ENCODE peak calls at places on chromosome 9, in seven cellular contexts. F, I, V, O, X, S and G are unnamed samples. For H3K27me3, the result is how much of the 10 kb centered on the place peaks cover.

GRCh38 chr9:18485691-18486090 is 11.7 kb downstream of the ADAMTSL1 start:
- ATAC-seq in I (no peak), O (no peak), F (no peak), S (no peak), V (no peak), X (no peak), G (no peak)

GRCh38 chr9:89372979-89373378 is 54.7 kb downstream of the SECISBP2 start:
- ATAC-seq in S (no peak), V (no peak), X (no peak), F (no peak), O (peak), I (peak), G (no peak)

GRCh38 chr9:93397664-93398381 is 53.7 kb upstream of the FAM120A start:
- ATAC-seq in S (no peak), F (no peak), O (peak), V (no peak), X (no peak), I (no peak), G (no peak)

GRCh38 chr9:1456301-1456999 is 406.3 kb downstream of the DMRT2 start:
- ATAC-seq in O (no peak), V (no peak), I (no peak), S (no peak), F (no peak), X (no peak), G (no peak)

GRCh38 chr9:7405924-7406604 is 393.5 kb downstream of the DMAC1 start:
- ATAC-seq in S (no peak), F (no peak), X (no peak), I (no peak), V (no peak), O (no peak), G (no peak)

GRCh38 chr9:134826336-134827246 is 54.0 kb upstream of the FCN2 start:
- ATAC-seq in O (no peak), S (no peak), V (no peak), F (no peak), X (no peak), I (no peak), G (no peak)

GRCh38 chr9:16572005-16572727 is 298.3 kb downstream of the BNC2 start:
- ATAC-seq in V (no peak), S (no peak), F (no peak), O (no peak), I (no peak), X (peak), G (no peak)

GRCh38 chr9:129145841-129146292 is 32.2 kb downstream of the IER5L start:
- ATAC-seq in S (peak), O (peak), I (peak), V (no peak), F (no peak), X (no peak), G (peak)

GRCh38 chr9:76257224-76257794 is 136.9 kb downstream of the RFK start:
- ATAC-seq in X (no peak), F (no peak), O (peak), I (no peak), S (no peak), V (peak), G (no peak)

GRCh38 chr9:129437626-129438323 is 183.1 kb downstream of the C9orf50 start:
- ATAC-seq in X (peak), V (peak), O (peak), I (peak), F (no peak), S (no peak), G (peak)

GRCh38 chr9:89674667-89675402 is 70.0 kb downstream of the GADD45G start:
- ATAC-seq in S (no peak), O (peak), X (no peak), I (no peak), F (peak), V (peak), G (peak)

GRCh38 chr9:126894052-126894603 is 20.5 kb upstream of the RALGPS1 start:
- ATAC-seq in S (no peak), V (no peak), F (no peak), X (no peak), O (no peak), I (no peak), G (no peak)

GRCh38 chr9:93586290-93587057 is 10.1 kb downstream of the PHF2 start:
- ATAC-seq in V (peak), X (no peak), I (no peak), F (no peak), S (no peak), O (no peak), G (no peak)

GRCh38 chr9:108580021-108580439 is 275.8 kb downstream of the ACTL7B start:
- ATAC-seq in I (peak), F (no peak), X (no peak), S (no peak), O (no peak), V (no peak), G (no peak)

GRCh38 chr9:7186175-7186574 is 428.4 kb downstream of the KDM4C start:
- ATAC-seq in I (peak), V (no peak), S (peak), X (no peak), F (no peak), O (no peak), G (no peak)

GRCh38 chr9:126677188-126678084 is 63.7 kb downstream of the LMX1B start:
- ATAC-seq in F (no peak), I (no peak), O (no peak), X (no peak), V (no peak), S (no peak), G (no peak)

GRCh38 chr9:88817628-88818027 is 173.6 kb upstream of the S1PR3 start:
- ATAC-seq in F (no peak), V (no peak), I (no peak), O (no peak), S (no peak), X (no peak), G (no peak)

GRCh38 chr9:121560921-121561320 is 61.3 kb upstream of the GGTA1 start:
- ATAC-seq in V (no peak), I (no peak), X (no peak), O (no peak), F (no peak), S (no peak), G (no peak)

GRCh38 chr9:75483636-75484035 is 395.3 kb downstream of the OSTF1 start:
- ATAC-seq in I (no peak), X (no peak), V (no peak), F (no peak), S (no peak), O (no peak), G (no peak)

GRCh38 chr9:101476576-101477208 is 41.1 kb upstream of the ALDOB start:
- ATAC-seq in V (peak), I (no peak), F (no peak), S (no peak), O (no peak), X (no peak), G (no peak)

GRCh38 chr9:126519660-126520425 is 93.9 kb upstream of the LMX1B start:
- ATAC-seq in O (no peak), F (no peak), S (no peak), X (no peak), V (no peak), I (no peak), G (no peak)

GRCh38 chr9:132609184-132609583 is 26.8 kb downstream of the BARHL1 start:
- ATAC-seq in V (no peak), F (no peak), S (no peak), I (no peak), O (no peak), X (no peak), G (no peak)

DNA sequence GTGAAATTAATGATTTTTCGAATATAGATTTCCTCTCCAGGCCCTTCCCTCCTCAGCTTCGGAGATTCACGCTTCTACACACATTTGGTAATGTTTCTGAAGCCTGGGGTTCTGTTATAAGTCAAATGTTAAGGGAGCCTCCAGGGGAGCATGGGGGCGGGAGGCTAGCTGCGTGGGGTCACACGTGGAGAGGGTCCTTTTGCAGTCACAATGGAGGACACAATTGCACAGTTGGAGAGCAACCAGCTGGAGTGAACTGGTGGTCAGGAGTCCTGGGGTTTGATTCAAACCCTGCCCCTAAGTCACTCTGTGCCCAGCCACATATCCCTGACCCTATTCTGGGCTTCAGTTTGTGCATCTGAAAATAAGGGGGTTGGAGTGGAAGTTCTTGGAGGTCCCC is 481.4 kb downstream of the CDK5RAP2 start:
- ATAC-seq in O (no peak), S (no peak), F (no peak), I (no peak), X (no peak), V (no peak), G (no peak)
- H3K27me3 ChIP-seq in O (under half), S (under half), F (under half), I (under half), X (under half), V (under half), G (under half)

GRCh38 chr9:37574996-37575395 is 1.2 kb downstream of the FBXO10 start:
- ATAC-seq in V (no peak), S (no peak), X (no peak), F (peak), I (no peak), O (no peak), G (no peak)
- TF ChIP-seq POLR2A in V (no peak), S (no peak), X (no peak), F (no peak), I (no peak), O (no peak), G (no peak)

GRCh38 chr9:96020822-96021615 is 145.5 kb downstream of the ERCC6L2 start:
- ATAC-seq in F (peak), X (peak), I (no peak), O (peak), S (peak), V (peak), G (peak)
- H3K27me3 ChIP-seq in F (half or more), X (under half), I (under half), O (under half), S (half or more), V (under half), G (under half)

GRCh38 chr9:98796364-98797101 is at the start of gene ANKS6:
- ATAC-seq in X (peak), O (peak), S (peak), V (peak), I (peak), F (peak), G (peak)
- TF ChIP-seq POLR2A in X (peak), O (peak), S (no peak), V (no peak), I (peak), F (peak), G (peak)

GRCh38 chr9:34628656-34629491 is at the start of gene ARID3C:
- ATAC-seq in I (peak), V (peak), S (peak), F (peak), X (peak), O (peak), G (peak)
- H3K27me3 ChIP-seq in I (under half), V (under half), S (half or more), F (under half), X (under half), O (half or more), G (half or more)

GRCh38 chr9:77449177-77450092 is 198.7 kb downstream of the GNA14 start:
- ATAC-seq in X (no peak), O (peak), F (no peak), I (no peak), S (peak), V (peak), G (no peak)

GRCh38 chr9:77450093-77450475 is 198.0 kb downstream of the GNA14 start:
- ATAC-seq in F (no peak), V (peak), I (no peak), X (no peak), O (no peak), S (no peak), G (no peak)

GRCh38 chr9:77454668-77455067 is 193.5 kb downstream of the GNA14 start:
- ATAC-seq in V (no peak), F (no peak), X (no peak), S (peak), I (no peak), O (no peak), G (no peak)

GRCh38 chr9:77453857-77454647 is 194.1 kb downstream of the GNA14 start:
- ATAC-seq in X (no peak), O (peak), V (no peak), S (no peak), I (no peak), F (no peak), G (no peak)

GRCh38 chr9:77451507-77451906 is 196.6 kb downstream of the GNA14 start:
- ATAC-seq in O (no peak), F (no peak), X (no peak), I (no peak), S (no peak), V (no peak), G (no peak)
- TF ChIP-seq POLR2A in O (no peak), F (no peak), X (no peak), I (no peak), S (no peak), V (no peak), G (no peak)

DNA sequence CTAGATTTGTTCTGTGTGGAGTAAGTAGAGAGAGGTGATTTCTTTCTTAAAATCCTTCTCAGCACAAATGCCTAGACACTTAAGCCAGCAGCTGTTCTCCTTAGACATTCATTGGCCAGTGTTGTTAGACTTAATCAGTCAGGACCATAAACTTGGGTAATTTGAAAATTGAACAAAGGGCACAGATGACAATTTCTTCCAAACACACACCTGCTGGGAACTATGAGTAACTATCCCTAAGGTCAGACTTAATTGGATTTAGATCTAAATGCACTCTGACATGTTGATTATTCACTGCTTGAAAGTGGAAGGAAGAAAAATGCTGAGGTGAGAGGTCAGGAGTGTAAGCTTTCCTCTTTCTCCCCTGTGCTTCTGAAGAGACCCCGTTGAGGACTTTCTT is 1083.7 kb upstream of the DMAC1 start:
- ATAC-seq in I (no peak), S (no peak), X (no peak), F (no peak), V (no peak), O (no peak), G (no peak)
- H3K27me3 ChIP-seq in I (under half), S (under half), X (under half), F (under half), V (under half), O (under half), G (under half)